ENCODE peak calls at places on chromosomes 16 and 17, in four cellular contexts. One of them, this sample, is unnamed.

GRCh38 chr17:67422887-67423286 is 45.8 kb downstream of the PITPNC1 start:
- DNase-seq in neural progenitor cell: no peak
- DNase-seq in fibroblast of lung: no peak
- DNase-seq in HCT116: peak; percentile 52
- DNase-seq in this sample: no peak

GRCh38 chr17:81427446-81428120 is 32.3 kb downstream of the BAHCC1 start:
- DNase-seq in neural progenitor cell: peak; percentile 58
- DNase-seq in fibroblast of lung: no peak
- DNase-seq in HCT116: no peak
- DNase-seq in this sample: no peak

GRCh38 chr16:31253642-31254045 is 6.1 kb upstream of the ITGAM start:
- DNase-seq in neural progenitor cell: no peak
- DNase-seq in fibroblast of lung: no peak
- DNase-seq in HCT116: no peak
- DNase-seq in this sample: no peak

GRCh38 chr16:35908942-35909341 is 2449.5 kb downstream of the TP53TG3F start:
- DNase-seq in neural progenitor cell: no peak
- DNase-seq in fibroblast of lung: no peak
- DNase-seq in HCT116: peak; percentile 32
- DNase-seq in this sample: no peak

GRCh38 chr17:50519141-50519834 is 11.0 kb downstream of the MYCBPAP start:
- DNase-seq in neural progenitor cell: no peak
- DNase-seq in fibroblast of lung: no peak
- DNase-seq in HCT116: no peak
- DNase-seq in this sample: no peak

GRCh38 chr16:14194706-14195105 is 123.6 kb downstream of the MRTFB start:
- DNase-seq in neural progenitor cell: no peak
- DNase-seq in fibroblast of lung: no peak
- DNase-seq in HCT116: no peak
- DNase-seq in this sample: no peak

GRCh38 chr16:85418978-85419491 is 194.1 kb upstream of the GSE1 start:
- DNase-seq in neural progenitor cell: peak; percentile 34
- DNase-seq in fibroblast of lung: no peak
- DNase-seq in HCT116: no peak
- DNase-seq in this sample: no peak

GRCh38 chr16:47732806-47733150 is 271.6 kb downstream of the PHKB start:
- DNase-seq in neural progenitor cell: no peak
- DNase-seq in fibroblast of lung: peak; percentile 97
- DNase-seq in HCT116: peak; percentile 10
- DNase-seq in this sample: no peak

GRCh38 chr16:28983644-28984043 is 1.2 kb upstream of the LAT start:
- DNase-seq in neural progenitor cell: no peak
- DNase-seq in fibroblast of lung: no peak
- DNase-seq in HCT116: no peak
- DNase-seq in this sample: no peak

GRCh38 chr17:18933102-18934058 is 18.6 kb upstream of the SLC5A10 start:
- DNase-seq in neural progenitor cell: no peak
- DNase-seq in fibroblast of lung: no peak
- DNase-seq in HCT116: no peak
- DNase-seq in this sample: no peak

GRCh38 chr17:39928868-39929651 is 1.5 kb downstream of the LRRC3C start:
- DNase-seq in neural progenitor cell: no peak
- DNase-seq in fibroblast of lung: peak; percentile 89
- DNase-seq in HCT116: peak; percentile 19
- DNase-seq in this sample: no peak

GRCh38 chr16:84481051-84481735 is 23.3 kb downstream of the MEAK7 start:
- DNase-seq in neural progenitor cell: no peak
- DNase-seq in fibroblast of lung: no peak
- DNase-seq in HCT116: no peak
- DNase-seq in this sample: no peak

GRCh38 chr17:57552114-57552601 is 192.9 kb downstream of the CCDC182 start:
- DNase-seq in neural progenitor cell: peak; percentile 83
- DNase-seq in fibroblast of lung: peak; percentile 34
- DNase-seq in HCT116: no peak
- DNase-seq in this sample: no peak

GRCh38 chr16:66366433-66367299 is at the start of gene CDH5:
- DNase-seq in neural progenitor cell: no peak
- DNase-seq in fibroblast of lung: no peak
- DNase-seq in HCT116: no peak
- DNase-seq in this sample: no peak

GRCh38 chr17:48351916-48352332 is 78.1 kb downstream of the SKAP1 start:
- DNase-seq in neural progenitor cell: peak; percentile 34
- DNase-seq in fibroblast of lung: peak; percentile 77
- DNase-seq in HCT116: peak; percentile 46
- DNase-seq in this sample: peak; percentile 12

GRCh38 chr16:88892065-88892464 is 25.6 kb upstream of the PABPN1L start:
- DNase-seq in neural progenitor cell: no peak
- DNase-seq in fibroblast of lung: no peak
- DNase-seq in HCT116: no peak
- DNase-seq in this sample: no peak

DNA sequence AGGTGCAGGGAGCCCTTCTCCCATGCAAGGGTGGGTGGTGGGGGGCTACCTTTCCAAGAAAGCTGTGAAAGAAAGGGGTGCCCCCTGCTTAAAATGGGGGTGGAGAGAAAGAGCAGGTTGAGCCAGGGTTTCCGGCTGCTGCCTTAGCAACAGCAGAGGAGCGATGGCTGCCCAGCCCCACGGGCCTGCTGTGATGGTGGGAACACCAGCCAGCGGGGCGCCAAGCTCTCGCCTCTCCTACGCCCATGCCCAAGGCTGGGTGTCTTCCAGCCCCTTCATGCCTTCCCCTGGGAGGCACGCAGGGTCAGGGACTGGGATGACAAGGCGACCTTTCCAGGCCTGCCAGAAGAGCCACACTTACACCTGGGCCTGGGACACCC is 3.0 kb downstream of the FMNL1 start:
- DNase-seq in neural progenitor cell: no peak
- DNase-seq in fibroblast of lung: no peak
- DNase-seq in HCT116: no peak
- DNase-seq in this sample: no peak
- H3K27ac ChIP-seq in neural progenitor cell: no peak overlapping the region
- H3K27ac ChIP-seq in fibroblast of lung: no peak overlapping the region
- H3K27ac ChIP-seq in HCT116: no peak overlapping the region
- H3K27ac ChIP-seq in this sample: no peak overlapping the region

GRCh38 chr16:26269663-26270062 is 577.9 kb downstream of the HS3ST4 start:
- DNase-seq in neural progenitor cell: no peak
- DNase-seq in fibroblast of lung: no peak
- DNase-seq in HCT116: no peak
- DNase-seq in this sample: no peak
- H3K9me3 ChIP-seq in neural progenitor cell: no peaks in the 10 kb centered on the region
- H3K9me3 ChIP-seq in fibroblast of lung: no peaks in the 10 kb centered on the region
- H3K9me3 ChIP-seq in HCT116: no peaks in the 10 kb centered on the region
- H3K9me3 ChIP-seq in this sample: no peaks in the 10 kb centered on the region

GRCh38 chr16:83312015-83312734 is 495.6 kb upstream of the HSBP1 start:
- DNase-seq in neural progenitor cell: no peak
- DNase-seq in fibroblast of lung: no peak
- DNase-seq in HCT116: no peak
- DNase-seq in this sample: no peak

GRCh38 chr16:83305092-83305491 is 502.7 kb upstream of the HSBP1 start:
- DNase-seq in neural progenitor cell: no peak
- DNase-seq in fibroblast of lung: peak; percentile 19
- DNase-seq in HCT116: no peak
- DNase-seq in this sample: no peak

GRCh38 chr16:83308414-83308813 is 499.4 kb upstream of the HSBP1 start:
- DNase-seq in neural progenitor cell: no peak
- DNase-seq in fibroblast of lung: no peak
- DNase-seq in HCT116: no peak
- DNase-seq in this sample: no peak

GRCh38 chr16:83310816-83311215 is 497.0 kb upstream of the HSBP1 start:
- DNase-seq in neural progenitor cell: no peak
- DNase-seq in fibroblast of lung: no peak
- DNase-seq in HCT116: no peak
- DNase-seq in this sample: no peak

DNA sequence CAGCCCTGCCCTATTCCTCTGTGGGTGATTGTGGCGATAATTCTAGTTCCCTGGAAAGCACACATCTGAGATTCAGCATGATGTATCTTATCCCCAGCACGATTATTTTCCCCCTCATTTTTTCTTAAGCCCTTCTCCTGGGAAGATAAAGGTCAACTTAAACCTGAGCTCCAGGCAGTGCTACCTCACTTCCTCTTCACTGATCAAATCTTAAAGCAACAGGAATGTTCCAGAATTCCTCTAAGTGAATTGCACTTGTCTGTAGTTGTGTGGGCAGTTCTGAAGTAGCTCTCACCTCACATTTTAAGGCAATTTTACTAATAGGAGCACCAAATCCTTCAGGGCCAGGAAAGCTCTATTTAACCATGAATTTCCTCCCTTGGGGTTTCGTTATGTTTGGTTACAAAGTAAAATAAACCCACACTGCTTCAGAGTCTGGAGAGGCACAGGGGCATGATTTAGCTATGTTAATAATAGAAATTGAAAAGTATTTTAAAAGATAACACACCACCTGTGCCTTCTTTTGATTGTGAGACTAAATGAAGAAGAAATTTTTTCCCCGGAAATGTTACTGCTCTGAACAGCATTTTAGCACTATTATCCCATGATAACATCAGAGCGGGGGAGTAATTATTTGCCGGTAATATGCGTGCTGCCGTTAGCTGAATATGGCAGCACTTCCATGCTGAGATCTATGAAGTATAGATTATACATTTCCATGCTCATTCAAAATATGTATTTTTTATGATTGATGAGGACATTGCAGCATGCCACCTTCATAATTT is 500.4 kb upstream of the HSBP1 start:
- DNase-seq in neural progenitor cell: no peak
- DNase-seq in fibroblast of lung: no peak
- DNase-seq in HCT116: no peak
- DNase-seq in this sample: no peak
- TF ChIP-seq EZH2 in neural progenitor cell: no peak
- TF ChIP-seq EZH2 in fibroblast of lung: no peak
- TF ChIP-seq EZH2 in HCT116: no peak
- TF ChIP-seq EZH2 in this sample: peak; percentile 75

DNA sequence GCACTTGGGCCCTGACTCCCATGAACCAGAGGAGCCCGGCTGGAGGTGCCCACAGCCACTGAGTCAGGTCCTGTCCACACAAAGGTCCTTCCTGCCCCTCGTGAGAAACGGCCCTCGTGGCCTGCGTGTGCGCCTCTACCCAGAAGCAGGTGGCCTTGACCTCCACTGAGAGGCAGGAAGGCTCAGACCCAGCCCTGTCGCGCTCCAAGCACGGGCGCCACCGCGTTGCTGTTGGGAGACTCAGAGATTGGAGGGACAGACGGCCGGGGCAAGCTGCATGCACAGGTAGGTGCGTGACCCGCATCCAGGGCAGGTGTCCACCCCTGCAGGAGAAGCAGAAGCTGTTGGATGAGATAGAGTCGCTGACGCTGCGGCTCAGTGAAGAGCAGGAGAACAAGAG is 8.1 kb upstream of the CAPN15 start:
- DNase-seq in neural progenitor cell: no peak
- DNase-seq in fibroblast of lung: no peak
- DNase-seq in HCT116: no peak
- DNase-seq in this sample: no peak
- H3K27ac ChIP-seq in neural progenitor cell: no peak overlapping the region
- H3K27ac ChIP-seq in fibroblast of lung: no peak overlapping the region
- H3K27ac ChIP-seq in HCT116: no peak overlapping the region
- H3K27ac ChIP-seq in this sample: no peak overlapping the region

GRCh38 chr17:77174928-77175720 is 34.4 kb downstream of the SEC14L1 start:
- DNase-seq in neural progenitor cell: peak; percentile 75
- DNase-seq in fibroblast of lung: no peak
- DNase-seq in HCT116: no peak
- DNase-seq in this sample: no peak
- H3K9me3 ChIP-seq in neural progenitor cell: no peaks in the 10 kb centered on the region
- H3K9me3 ChIP-seq in fibroblast of lung: peaks cover 3% of the 10 kb centered on the region
- H3K9me3 ChIP-seq in HCT116: peaks cover 32% of the 10 kb centered on the region
- H3K9me3 ChIP-seq in this sample: peaks cover 20% of the 10 kb centered on the region

GRCh38 chr16:54282923-54283734 is 3.5 kb downstream of the IRX3 start:
- DNase-seq in neural progenitor cell: peak; percentile 53
- DNase-seq in fibroblast of lung: no peak
- DNase-seq in HCT116: no peak
- DNase-seq in this sample: no peak

GRCh38 chr16:54285414-54286066 is 1.0 kb downstream of the IRX3 start:
- DNase-seq in neural progenitor cell: peak; percentile 61
- DNase-seq in fibroblast of lung: no peak
- DNase-seq in HCT116: no peak
- DNase-seq in this sample: no peak

GRCh38 chr16:54283735-54284318 is 2.8 kb downstream of the IRX3 start:
- DNase-seq in neural progenitor cell: peak; percentile 39
- DNase-seq in fibroblast of lung: no peak
- DNase-seq in HCT116: no peak
- DNase-seq in this sample: no peak

GRCh38 chr16:54284931-54285413 is 1.6 kb downstream of the IRX3 start:
- DNase-seq in neural progenitor cell: peak; percentile 46
- DNase-seq in fibroblast of lung: no peak
- DNase-seq in HCT116: no peak
- DNase-seq in this sample: no peak

DNA sequence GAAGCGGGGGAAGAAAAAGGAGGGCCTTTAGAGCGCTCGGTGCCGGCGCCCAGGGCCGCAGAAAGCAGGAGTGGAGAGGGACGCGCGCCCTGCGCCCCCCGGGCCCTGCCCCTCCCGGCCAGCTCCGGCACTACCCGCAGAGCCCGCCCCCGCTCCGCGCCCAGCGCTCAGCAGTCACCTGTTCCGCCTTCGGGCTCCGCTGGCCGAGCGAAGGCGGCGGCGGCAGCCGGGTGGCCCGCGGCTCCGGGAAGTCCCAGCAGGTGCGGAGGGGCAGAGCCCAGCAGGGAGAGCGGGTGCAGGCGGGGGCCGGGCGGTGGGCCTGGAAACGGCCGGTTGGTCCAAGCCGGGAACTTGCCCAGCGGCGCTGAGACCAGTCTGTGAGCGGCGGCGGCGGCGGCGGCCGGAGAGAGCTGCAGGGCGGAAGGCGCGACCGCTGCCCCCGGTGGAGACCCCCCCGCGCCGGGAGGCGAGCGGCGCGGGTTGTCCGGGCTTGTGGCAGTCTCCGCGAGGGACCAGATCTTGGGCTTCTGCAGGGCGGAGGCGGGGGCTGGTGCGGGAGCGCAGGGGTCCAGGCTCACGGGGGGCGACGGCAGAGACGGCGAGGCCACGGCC is 2.2 kb downstream of the IRX3 start:
- DNase-seq in neural progenitor cell: peak; percentile 72
- DNase-seq in fibroblast of lung: no peak
- DNase-seq in HCT116: no peak
- DNase-seq in this sample: no peak
- TF ChIP-seq EZH2 in neural progenitor cell: no peak
- TF ChIP-seq EZH2 in fibroblast of lung: no peak
- TF ChIP-seq EZH2 in HCT116: no peak
- TF ChIP-seq EZH2 in this sample: no peak

This sample was measured in SK-N-MC.